ENCODE peak calls at places on chromosomes 1 and 21, in four cellular contexts. Y, Q, Z and A are unnamed samples.

GRCh38 chr1:169129109-169129789 is 22.8 kb downstream of the ATP1B1 start:
- DNase-seq in Y (no peak), Q (no peak), Z (no peak), A (no peak)

GRCh38 chr1:85224734-85225623 is 24.2 kb upstream of the SYDE2 start:
- DNase-seq in Y (peak), Q (no peak), Z (no peak), A (no peak)

GRCh38 chr21:45224189-45224938 is 63.3 kb downstream of the POFUT2 start:
- DNase-seq in Y (no peak), Q (no peak), Z (no peak), A (no peak)

GRCh38 chr1:240149488-240150094 is 57.9 kb downstream of the FMN2 start:
- DNase-seq in Y (peak), Q (no peak), Z (no peak), A (no peak)

GRCh38 chr1:222124602-222125001 is 382.7 kb upstream of the DUSP10 start:
- DNase-seq in Y (no peak), Q (no peak), Z (no peak), A (no peak)

GRCh38 chr1:236685917-236686814 is at the start of gene ACTN2:
- DNase-seq in Y (peak), Q (peak), Z (peak), A (peak)

GRCh38 chr1:107545056-107545597 is 404.3 kb downstream of the NTNG1 start:
- DNase-seq in Y (no peak), Q (no peak), Z (no peak), A (no peak)

GRCh38 chr1:24925082-24925779 is 4.8 kb downstream of the RUNX3 start:
- DNase-seq in Y (no peak), Q (no peak), Z (peak), A (no peak)

GRCh38 chr1:1092149-1092855 is 18.2 kb upstream of the RNF223 start:
- DNase-seq in Y (no peak), Q (no peak), Z (no peak), A (no peak)

GRCh38 chr1:85328713-85329376 is 52.4 kb upstream of the BCL10 start:
- DNase-seq in Y (peak), Q (no peak), Z (no peak), A (no peak)

GRCh38 chr1:182185822-182186756 is 124.6 kb upstream of the ZNF648 start:
- DNase-seq in Y (peak), Q (no peak), Z (no peak), A (no peak)

GRCh38 chr1:40810915-40811314 is 27.3 kb downstream of the KCNQ4 start:
- DNase-seq in Y (no peak), Q (no peak), Z (no peak), A (no peak)

GRCh38 chr1:204623365-204623893 is 62.1 kb downstream of the LRRN2 start:
- DNase-seq in Y (peak), Q (no peak), Z (peak), A (no peak)

GRCh38 chr1:31671147-31671546 is 26.5 kb upstream of the PEF1 start:
- DNase-seq in Y (no peak), Q (no peak), Z (no peak), A (no peak)

GRCh38 chr21:41964171-41964570 is 10.4 kb upstream of the C2CD2 start:
- DNase-seq in Y (no peak), Q (no peak), Z (no peak), A (peak)

GRCh38 chr1:20480261-20481157 is 5.5 kb downstream of the CAMK2N1 start:
- DNase-seq in Y (peak), Q (no peak), Z (no peak), A (no peak)